ENCODE peak calls at places on chromosomes 1 and 21, in six cellular contexts. R is endothelial cell; O is frontal cortex; L is amygdala; B is activated T-cell treated with anti-CD3 and anti-CD28 coated beads, Interleukin-2, amount 50 U/mL, for 72 hours; A is LoVo. H is an unnamed sample.

GRCh38 chr21:44653656-44654575 is 543 bp downstream of the KRTAP12-4 start:
- DNase-seq in O (no peak), A (no peak), L (no peak), B (no peak), R (no peak), H (no peak)

GRCh38 chr1:101219919-101220695 is 16.7 kb upstream of the S1PR1 start:
- DNase-seq in O (no peak), A (no peak), B (no peak), R (no peak), L (no peak), H (no peak)

GRCh38 chr1:37149296-37149695 is 115.0 kb upstream of the GRIK3 start:
- DNase-seq in R (no peak), B (no peak), O (no peak), L (no peak), A (no peak), H (peak; percentile 49)

GRCh38 chr1:33443067-33443704 is 12.3 kb upstream of the PHC2 start:
- DNase-seq in R (no peak), L (no peak), B (no peak), A (no peak), O (no peak), H (no peak)

GRCh38 chr1:173853074-173853473 is 14.7 kb downstream of the GAS5 start:
- DNase-seq in L (no peak), O (no peak), R (peak; percentile 9), A (no peak), B (no peak), H (no peak)

GRCh38 chr1:39642796-39643195 is 3.4 kb upstream of the HEYL start:
- DNase-seq in O (no peak), B (no peak), A (no peak), L (no peak), R (no peak), H (no peak)

GRCh38 chr1:14745815-14746214 is 147.3 kb downstream of the KAZN start:
- DNase-seq in R (no peak), O (no peak), L (no peak), A (no peak), B (no peak), H (no peak)

GRCh38 chr1:73576084-73576483 is 621.9 kb downstream of the LRRIQ3 start:
- DNase-seq in B (no peak), L (no peak), R (no peak), A (no peak), O (no peak), H (no peak)

GRCh38 chr1:86998727-86999126 is 84.3 kb downstream of the HS2ST1 start:
- DNase-seq in R (no peak), B (peak; percentile 6), L (no peak), A (no peak), O (no peak), H (no peak)

GRCh38 chr1:9410737-9411297 is 118.1 kb downstream of the SPSB1 start:
- DNase-seq in R (no peak), A (no peak), B (peak; percentile 22), L (no peak), O (no peak), H (no peak)

GRCh38 chr1:2530501-2531361 is 668 bp upstream of the HES5 start:
- DNase-seq in B (no peak), A (no peak), R (no peak), O (no peak), L (peak; percentile 63), H (no peak)

GRCh38 chr1:169250795-169251194 is 116.8 kb downstream of the NME7 start:
- DNase-seq in B (no peak), O (no peak), R (no peak), A (no peak), L (no peak), H (no peak)

GRCh38 chr21:25528511-25528910 is 78.8 kb downstream of the MRPL39 start:
- DNase-seq in R (no peak), B (no peak), L (no peak), A (no peak), O (no peak), H (no peak)

GRCh38 chr1:66489146-66489545 is 44.8 kb upstream of the SGIP1 start:
- DNase-seq in A (no peak), B (no peak), L (no peak), O (no peak), R (no peak), H (no peak)

GRCh38 chr1:172818841-172819527 is 160.1 kb downstream of the FASLG start:
- DNase-seq in L (no peak), O (no peak), R (no peak), A (no peak), B (peak; percentile 51), H (no peak)

GRCh38 chr1:221439008-221439733 is 302.7 kb downstream of the DUSP10 start:
- DNase-seq in O (no peak), B (peak; percentile 82), R (no peak), A (peak; percentile 56), L (no peak), H (no peak)

GRCh38 chr1:201226859-201227488 is 36.4 kb downstream of the IGFN1 start:
- DNase-seq in A (no peak), R (no peak), L (no peak), B (no peak), O (no peak), H (no peak)

GRCh38 chr1:11938722-11939526 is 4.4 kb downstream of the PLOD1 start:
- DNase-seq in A (no peak), R (no peak), O (no peak), L (no peak), B (no peak), H (no peak)

GRCh38 chr1:203179328-203180009 is 3.8 kb upstream of the MYBPH start:
- DNase-seq in O (no peak), R (no peak), A (no peak), L (no peak), B (no peak), H (no peak)

GRCh38 chr1:227901906-227902640 is 45.7 kb downstream of the WNT9A start:
- DNase-seq in L (no peak), B (no peak), O (no peak), R (peak; percentile 43), A (no peak), H (no peak)

GRCh38 chr1:152501704-152502103 is 8.9 kb upstream of the LCE5A start:
- DNase-seq in L (no peak), O (no peak), B (no peak), R (no peak), A (no peak), H (no peak)

GRCh38 chr1:169245706-169246105 is 121.9 kb downstream of the NME7 start:
- DNase-seq in R (no peak), O (no peak), B (no peak), L (no peak), A (no peak), H (no peak)

GRCh38 chr1:52056937-52057231 is 789 bp downstream of the BTF3L4 start:
- DNase-seq in O (no peak), A (no peak), B (no peak), R (no peak), L (no peak), H (no peak)

GRCh38 chr1:41240806-41241747 is 1.0 kb downstream of the SCMH1 start:
- DNase-seq in B (peak; percentile 62), R (peak; percentile 55), O (peak; percentile 67), A (peak; percentile 32), L (peak; percentile 43), H (no peak)

GRCh38 chr1:78617615-78618026 is 2.6 kb upstream of the IFI44L start:
- DNase-seq in O (peak; percentile 19), L (peak; percentile 47), A (peak; percentile 80), R (peak; percentile 50), B (peak; percentile 47), H (no peak)

GRCh38 chr1:145846191-145846590 is 761 bp downstream of the NUDT17 start:
- DNase-seq in A (no peak), B (peak; percentile 30), O (no peak), L (peak; percentile 21), R (peak; percentile 45), H (no peak)

GRCh38 chr1:86648255-86648654 is 56.1 kb upstream of the SH3GLB1 start:
- DNase-seq in O (no peak), B (no peak), R (no peak), A (peak; percentile 7), L (no peak), H (no peak)

GRCh38 chr1:26570287-26570686 is 40.7 kb downstream of the RPS6KA1 start:
- DNase-seq in L (no peak), B (peak; percentile 40), A (no peak), R (no peak), O (no peak), H (no peak)

GRCh38 chr1:37793773-37794371 is at the start of gene MANEAL:
- DNase-seq in O (peak; percentile 76), A (peak; percentile 71), B (peak; percentile 52), L (peak; percentile 37), R (peak; percentile 47), H (no peak)

GRCh38 chr1:175497501-175497900 is 245.9 kb downstream of the TNR start:
- DNase-seq in A (no peak), O (no peak), R (no peak), L (no peak), B (no peak), H (no peak)

GRCh38 chr1:232334811-232335210 is 295.1 kb downstream of the SIPA1L2 start:
- DNase-seq in B (no peak), A (no peak), L (no peak), O (no peak), R (no peak), H (no peak)

GRCh38 chr1:3312894-3313578 is 141.4 kb upstream of the ARHGEF16 start:
- DNase-seq in L (peak; percentile 36), O (no peak), B (peak; percentile 81), R (no peak), A (peak; percentile 84), H (no peak)

GRCh38 chr1:220137006-220137794 is 43.3 kb downstream of the IARS2 start:
- DNase-seq in O (no peak), L (no peak), R (peak; percentile 33), B (no peak), A (no peak), H (no peak)

GRCh38 chr1:14842891-14843290 is 244.4 kb downstream of the KAZN start:
- DNase-seq in B (no peak), R (no peak), L (no peak), A (no peak), O (no peak), H (no peak)

GRCh38 chr1:31013187-31013864 is 52.2 kb downstream of the PUM1 start:
- DNase-seq in L (no peak), R (no peak), A (no peak), O (no peak), B (no peak), H (no peak)

GRCh38 chr1:25911162-25911561 is 4.9 kb upstream of the STMN1 start:
- DNase-seq in L (no peak), A (no peak), R (no peak), B (no peak), O (no peak), H (no peak)

GRCh38 chr1:23100074-23100748 is 68.4 kb downstream of the LUZP1 start:
- DNase-seq in L (no peak), O (no peak), B (peak; percentile 60), R (peak; percentile 26), A (no peak), H (no peak)

H was measured in vagina.